ENCODE peak calls at places on chromosomes 4 and X, in seven cellular contexts. One of them, this sample, is unnamed.

GRCh38 chr4:78778530-78778929 is 2.4 kb downstream of the BMP2K start:
- DNase-seq in BJ: no peak
- DNase-seq in NCI-H2171 treated with DMSO at 0.1 percent for 48 hours: no peak
- DNase-seq in HCEC 1CT: no peak
- DNase-seq in GM23248: no peak
- DNase-seq in activated CD8-positive, alpha-beta T cell treated with anti-CD3 and anti-CD28 coated beads for 36 hours: no peak
- DNase-seq in iris pigment epithelial cell: no peak
- DNase-seq in this sample: no peak

GRCh38 chr4:156347412-156348075 is 393.9 kb upstream of the CTSO start:
- DNase-seq in iris pigment epithelial cell: peak
- DNase-seq in BJ: peak
- DNase-seq in HCEC 1CT: peak
- DNase-seq in GM23248: peak
- DNase-seq in activated CD8-positive, alpha-beta T cell treated with anti-CD3 and anti-CD28 coated beads for 36 hours: no peak
- DNase-seq in NCI-H2171 treated with DMSO at 0.1 percent for 48 hours: no peak
- DNase-seq in this sample: no peak

GRCh38 chr4:55808187-55808586 is 11.4 kb upstream of the EXOC1L start:
- DNase-seq in HCEC 1CT: no peak
- DNase-seq in GM23248: no peak
- DNase-seq in BJ: no peak
- DNase-seq in NCI-H2171 treated with DMSO at 0.1 percent for 48 hours: peak
- DNase-seq in activated CD8-positive, alpha-beta T cell treated with anti-CD3 and anti-CD28 coated beads for 36 hours: no peak
- DNase-seq in iris pigment epithelial cell: no peak
- DNase-seq in this sample: no peak

GRCh38 chr4:74474345-74475099 is 29.6 kb downstream of the AREG start:
- DNase-seq in GM23248: peak
- DNase-seq in BJ: no peak
- DNase-seq in iris pigment epithelial cell: peak
- DNase-seq in activated CD8-positive, alpha-beta T cell treated with anti-CD3 and anti-CD28 coated beads for 36 hours: no peak
- DNase-seq in NCI-H2171 treated with DMSO at 0.1 percent for 48 hours: no peak
- DNase-seq in HCEC 1CT: peak
- DNase-seq in this sample: no peak

GRCh38 chrX:125137521-125137920 is 182.2 kb upstream of the TEX13C start:
- DNase-seq in GM23248: no peak
- DNase-seq in activated CD8-positive, alpha-beta T cell treated with anti-CD3 and anti-CD28 coated beads for 36 hours: no peak
- DNase-seq in iris pigment epithelial cell: no peak
- DNase-seq in NCI-H2171 treated with DMSO at 0.1 percent for 48 hours: no peak
- DNase-seq in BJ: no peak
- DNase-seq in HCEC 1CT: no peak
- DNase-seq in this sample: no peak

GRCh38 chr4:47122592-47123291 is 91.4 kb downstream of the GABRB1 start:
- DNase-seq in iris pigment epithelial cell: peak
- DNase-seq in BJ: peak
- DNase-seq in activated CD8-positive, alpha-beta T cell treated with anti-CD3 and anti-CD28 coated beads for 36 hours: peak
- DNase-seq in GM23248: peak
- DNase-seq in NCI-H2171 treated with DMSO at 0.1 percent for 48 hours: peak
- DNase-seq in HCEC 1CT: peak
- DNase-seq in this sample: peak

GRCh38 chr4:4780634-4781287 is 78.7 kb upstream of the MSX1 start:
- DNase-seq in BJ: no peak
- DNase-seq in NCI-H2171 treated with DMSO at 0.1 percent for 48 hours: no peak
- DNase-seq in iris pigment epithelial cell: peak
- DNase-seq in GM23248: peak
- DNase-seq in activated CD8-positive, alpha-beta T cell treated with anti-CD3 and anti-CD28 coated beads for 36 hours: no peak
- DNase-seq in HCEC 1CT: peak
- DNase-seq in this sample: no peak

GRCh38 chr4:120749445-120750151 is 172.9 kb downstream of the PRDM5 start:
- DNase-seq in activated CD8-positive, alpha-beta T cell treated with anti-CD3 and anti-CD28 coated beads for 36 hours: peak
- DNase-seq in GM23248: no peak
- DNase-seq in BJ: no peak
- DNase-seq in HCEC 1CT: no peak
- DNase-seq in NCI-H2171 treated with DMSO at 0.1 percent for 48 hours: peak
- DNase-seq in iris pigment epithelial cell: no peak
- DNase-seq in this sample: no peak

GRCh38 chrX:119071381-119071780 is 1.4 kb upstream of the CT47C1 start:
- DNase-seq in GM23248: no peak
- DNase-seq in iris pigment epithelial cell: no peak
- DNase-seq in activated CD8-positive, alpha-beta T cell treated with anti-CD3 and anti-CD28 coated beads for 36 hours: no peak
- DNase-seq in BJ: no peak
- DNase-seq in HCEC 1CT: no peak
- DNase-seq in NCI-H2171 treated with DMSO at 0.1 percent for 48 hours: no peak
- DNase-seq in this sample: no peak

GRCh38 chrX:119971184-119971583 is 27.6 kb upstream of the NKAP start:
- DNase-seq in NCI-H2171 treated with DMSO at 0.1 percent for 48 hours: no peak
- DNase-seq in BJ: no peak
- DNase-seq in iris pigment epithelial cell: no peak
- DNase-seq in HCEC 1CT: no peak
- DNase-seq in GM23248: no peak
- DNase-seq in activated CD8-positive, alpha-beta T cell treated with anti-CD3 and anti-CD28 coated beads for 36 hours: no peak
- DNase-seq in this sample: no peak

GRCh38 chr4:160044693-160045092 is 941.8 kb downstream of the RAPGEF2 start:
- DNase-seq in activated CD8-positive, alpha-beta T cell treated with anti-CD3 and anti-CD28 coated beads for 36 hours: no peak
- DNase-seq in HCEC 1CT: no peak
- DNase-seq in iris pigment epithelial cell: no peak
- DNase-seq in GM23248: no peak
- DNase-seq in BJ: no peak
- DNase-seq in NCI-H2171 treated with DMSO at 0.1 percent for 48 hours: no peak
- DNase-seq in this sample: no peak

This sample was measured in NB4.